ENCODE peak calls at places on chromosomes 12 and 14, in eight cellular contexts. M is SK-MEL-5, D is KG1, S is GM10248, H is activated T-cell treated with anti-CD3 and anti-CD28 coated beads for 1 hour, G is IMR-90, F is hippocampal formation, Y is NCI-H1436. J is an unnamed sample.

GRCh38 chr12:19461986-19462385 is 22.7 kb downstream of the AEBP2 start:
- DNase-seq in M (no peak), D (no peak), S (no peak), H (no peak), G (no peak), F (no peak), Y (no peak), J (no peak)

GRCh38 chr14:95482967-95483842 is 33.2 kb downstream of the SYNE3 start:
- DNase-seq in M (peak), D (no peak), S (no peak), H (no peak), G (peak), F (no peak), Y (no peak), J (no peak)

GRCh38 chr12:63276537-63277365 is 125.8 kb upstream of the AVPR1A start:
- DNase-seq in M (peak), D (no peak), S (peak), H (no peak), G (peak), F (no peak), Y (peak), J (no peak)

GRCh38 chr12:50528800-50529199 is 24.0 kb downstream of the DIP2B start:
- DNase-seq in M (no peak), D (no peak), S (no peak), H (no peak), G (no peak), F (no peak), Y (no peak), J (no peak)

GRCh38 chr14:70451874-70452273 is at the start of gene ADAM21:
- DNase-seq in M (no peak), D (no peak), S (no peak), H (no peak), G (no peak), F (no peak), Y (no peak), J (no peak)

GRCh38 chr12:123513805-123514204 is 19.7 kb downstream of the RILPL1 start:
- DNase-seq in M (no peak), D (no peak), S (peak), H (no peak), G (no peak), F (no peak), Y (no peak), J (no peak)

GRCh38 chr12:48142818-48143674 is 14.3 kb downstream of the ASB8 start:
- DNase-seq in M (no peak), D (no peak), S (no peak), H (no peak), G (no peak), F (no peak), Y (no peak), J (no peak)

GRCh38 chr14:78785265-78785664 is 615.1 kb downstream of the NRXN3 start:
- DNase-seq in M (no peak), D (no peak), S (no peak), H (no peak), G (no peak), F (no peak), Y (no peak), J (no peak)

GRCh38 chr12:18719922-18720321 is 17.9 kb downstream of the PLCZ1 start:
- DNase-seq in M (no peak), D (no peak), S (no peak), H (no peak), G (peak), F (no peak), Y (no peak), J (no peak)

J was measured in GF-D8.